ENCODE peak calls at places on chromosomes 2 and 18, in nine cellular contexts. One of them, this sample, is unnamed.

GRCh38 chr2:222753251-222753824 is 81.9 kb downstream of the MOGAT1 start:
- DNase-seq in cardiac fibroblast: peak; percentile 39
- DNase-seq in Calu3: no peak
- DNase-seq in frontal cortex: no peak
- DNase-seq in ELR: no peak
- DNase-seq in activated CD8-positive, alpha-beta memory T cell treated with anti-CD3 and anti-CD28 coated beads, Interleukin-2, amount 50 U/mL, for 4 hours: no peak
- DNase-seq in bronchial epithelial cell: peak; percentile 44
- DNase-seq in activated CD4-positive, CD25-positive, alpha-beta regulatory T cell: no peak
- DNase-seq in kidney: no peak
- DNase-seq in this sample: no peak

GRCh38 chr2:216690451-216691209 is 4.7 kb downstream of the IGFBP5 start:
- DNase-seq in frontal cortex: no peak
- DNase-seq in bronchial epithelial cell: no peak
- DNase-seq in activated CD8-positive, alpha-beta memory T cell treated with anti-CD3 and anti-CD28 coated beads, Interleukin-2, amount 50 U/mL, for 4 hours: no peak
- DNase-seq in ELR: no peak
- DNase-seq in cardiac fibroblast: no peak
- DNase-seq in Calu3: no peak
- DNase-seq in activated CD4-positive, CD25-positive, alpha-beta regulatory T cell: no peak
- DNase-seq in kidney: no peak
- DNase-seq in this sample: no peak

GRCh38 chr2:144509548-144510205 is 10.2 kb downstream of the ZEB2 start:
- DNase-seq in bronchial epithelial cell: no peak
- DNase-seq in cardiac fibroblast: peak; percentile 57
- DNase-seq in activated CD8-positive, alpha-beta memory T cell treated with anti-CD3 and anti-CD28 coated beads, Interleukin-2, amount 50 U/mL, for 4 hours: no peak
- DNase-seq in Calu3: no peak
- DNase-seq in kidney: no peak
- DNase-seq in activated CD4-positive, CD25-positive, alpha-beta regulatory T cell: no peak
- DNase-seq in frontal cortex: no peak
- DNase-seq in ELR: peak; percentile 36
- DNase-seq in this sample: no peak

GRCh38 chr2:18626256-18626668 is 36.9 kb upstream of the NT5C1B start:
- DNase-seq in frontal cortex: no peak
- DNase-seq in ELR: peak; percentile 76
- DNase-seq in bronchial epithelial cell: peak; percentile 50
- DNase-seq in Calu3: no peak
- DNase-seq in kidney: no peak
- DNase-seq in activated CD4-positive, CD25-positive, alpha-beta regulatory T cell: no peak
- DNase-seq in activated CD8-positive, alpha-beta memory T cell treated with anti-CD3 and anti-CD28 coated beads, Interleukin-2, amount 50 U/mL, for 4 hours: no peak
- DNase-seq in cardiac fibroblast: peak; percentile 94
- DNase-seq in this sample: no peak

GRCh38 chr2:175251425-175252041 is 70.0 kb upstream of the ATP5MC3 start:
- DNase-seq in activated CD4-positive, CD25-positive, alpha-beta regulatory T cell: no peak
- DNase-seq in cardiac fibroblast: peak; percentile 60
- DNase-seq in activated CD8-positive, alpha-beta memory T cell treated with anti-CD3 and anti-CD28 coated beads, Interleukin-2, amount 50 U/mL, for 4 hours: no peak
- DNase-seq in Calu3: peak; percentile 33
- DNase-seq in kidney: no peak
- DNase-seq in bronchial epithelial cell: peak; percentile 48
- DNase-seq in frontal cortex: peak; percentile 16
- DNase-seq in ELR: peak; percentile 62
- DNase-seq in this sample: no peak

GRCh38 chr2:232667989-232668583 is 29.0 kb upstream of the GIGYF2 start:
- DNase-seq in ELR: no peak
- DNase-seq in bronchial epithelial cell: no peak
- DNase-seq in cardiac fibroblast: no peak
- DNase-seq in activated CD8-positive, alpha-beta memory T cell treated with anti-CD3 and anti-CD28 coated beads, Interleukin-2, amount 50 U/mL, for 4 hours: no peak
- DNase-seq in kidney: no peak
- DNase-seq in Calu3: no peak
- DNase-seq in frontal cortex: no peak
- DNase-seq in activated CD4-positive, CD25-positive, alpha-beta regulatory T cell: no peak
- DNase-seq in this sample: no peak

GRCh38 chr2:197079414-197079813 is 152.9 kb upstream of the PGAP1 start:
- DNase-seq in frontal cortex: no peak
- DNase-seq in ELR: peak; percentile 18
- DNase-seq in activated CD4-positive, CD25-positive, alpha-beta regulatory T cell: no peak
- DNase-seq in Calu3: no peak
- DNase-seq in kidney: no peak
- DNase-seq in bronchial epithelial cell: no peak
- DNase-seq in cardiac fibroblast: peak; percentile 18
- DNase-seq in activated CD8-positive, alpha-beta memory T cell treated with anti-CD3 and anti-CD28 coated beads, Interleukin-2, amount 50 U/mL, for 4 hours: no peak
- DNase-seq in this sample: no peak

GRCh38 chr2:45301307-45302010 is 292.2 kb upstream of the SIX2 start:
- DNase-seq in activated CD4-positive, CD25-positive, alpha-beta regulatory T cell: no peak
- DNase-seq in ELR: no peak
- DNase-seq in bronchial epithelial cell: no peak
- DNase-seq in cardiac fibroblast: no peak
- DNase-seq in kidney: no peak
- DNase-seq in frontal cortex: no peak
- DNase-seq in Calu3: no peak
- DNase-seq in activated CD8-positive, alpha-beta memory T cell treated with anti-CD3 and anti-CD28 coated beads, Interleukin-2, amount 50 U/mL, for 4 hours: no peak
- DNase-seq in this sample: no peak

GRCh38 chr2:239695728-239696240 is 295.0 kb upstream of the HDAC4 start:
- DNase-seq in bronchial epithelial cell: no peak
- DNase-seq in activated CD4-positive, CD25-positive, alpha-beta regulatory T cell: no peak
- DNase-seq in cardiac fibroblast: no peak
- DNase-seq in kidney: no peak
- DNase-seq in frontal cortex: no peak
- DNase-seq in activated CD8-positive, alpha-beta memory T cell treated with anti-CD3 and anti-CD28 coated beads, Interleukin-2, amount 50 U/mL, for 4 hours: no peak
- DNase-seq in Calu3: no peak
- DNase-seq in ELR: no peak
- DNase-seq in this sample: no peak

GRCh38 chr2:166671235-166671634 is 177.2 kb upstream of the SCN7A start:
- DNase-seq in frontal cortex: no peak
- DNase-seq in activated CD4-positive, CD25-positive, alpha-beta regulatory T cell: no peak
- DNase-seq in ELR: no peak
- DNase-seq in bronchial epithelial cell: no peak
- DNase-seq in activated CD8-positive, alpha-beta memory T cell treated with anti-CD3 and anti-CD28 coated beads, Interleukin-2, amount 50 U/mL, for 4 hours: no peak
- DNase-seq in cardiac fibroblast: peak; percentile 66
- DNase-seq in kidney: no peak
- DNase-seq in Calu3: no peak
- DNase-seq in this sample: no peak

GRCh38 chr2:121605820-121606733 is 43.2 kb downstream of the CLASP1 start:
- DNase-seq in activated CD8-positive, alpha-beta memory T cell treated with anti-CD3 and anti-CD28 coated beads, Interleukin-2, amount 50 U/mL, for 4 hours: no peak
- DNase-seq in kidney: no peak
- DNase-seq in frontal cortex: no peak
- DNase-seq in cardiac fibroblast: no peak
- DNase-seq in bronchial epithelial cell: no peak
- DNase-seq in Calu3: no peak
- DNase-seq in ELR: no peak
- DNase-seq in activated CD4-positive, CD25-positive, alpha-beta regulatory T cell: no peak
- DNase-seq in this sample: no peak

GRCh38 chr2:103977681-103978080 is 876.2 kb upstream of the POU3F3 start:
- DNase-seq in kidney: no peak
- DNase-seq in frontal cortex: no peak
- DNase-seq in bronchial epithelial cell: no peak
- DNase-seq in activated CD8-positive, alpha-beta memory T cell treated with anti-CD3 and anti-CD28 coated beads, Interleukin-2, amount 50 U/mL, for 4 hours: no peak
- DNase-seq in Calu3: no peak
- DNase-seq in ELR: no peak
- DNase-seq in activated CD4-positive, CD25-positive, alpha-beta regulatory T cell: no peak
- DNase-seq in cardiac fibroblast: no peak
- DNase-seq in this sample: no peak

GRCh38 chr2:240344904-240345303 is 90.6 kb upstream of the GPC1 start:
- DNase-seq in activated CD4-positive, CD25-positive, alpha-beta regulatory T cell: no peak
- DNase-seq in cardiac fibroblast: no peak
- DNase-seq in frontal cortex: no peak
- DNase-seq in bronchial epithelial cell: no peak
- DNase-seq in activated CD8-positive, alpha-beta memory T cell treated with anti-CD3 and anti-CD28 coated beads, Interleukin-2, amount 50 U/mL, for 4 hours: no peak
- DNase-seq in ELR: peak; percentile 27
- DNase-seq in kidney: no peak
- DNase-seq in Calu3: no peak
- DNase-seq in this sample: no peak

GRCh38 chr2:9770308-9771100 is 72.8 kb upstream of the TAF1B start:
- DNase-seq in activated CD8-positive, alpha-beta memory T cell treated with anti-CD3 and anti-CD28 coated beads, Interleukin-2, amount 50 U/mL, for 4 hours: peak; percentile 47
- DNase-seq in frontal cortex: peak; percentile 65
- DNase-seq in cardiac fibroblast: peak; percentile 82
- DNase-seq in ELR: peak; percentile 75
- DNase-seq in activated CD4-positive, CD25-positive, alpha-beta regulatory T cell: peak; percentile 31
- DNase-seq in bronchial epithelial cell: peak; percentile 88
- DNase-seq in kidney: no peak
- DNase-seq in Calu3: peak; percentile 65
- DNase-seq in this sample: peak; percentile 16

GRCh38 chr18:35231052-35231451 is 9.8 kb upstream of the ZNF397 start:
- DNase-seq in Calu3: peak; percentile 81
- DNase-seq in activated CD4-positive, CD25-positive, alpha-beta regulatory T cell: peak; percentile 70
- DNase-seq in ELR: peak; percentile 79
- DNase-seq in frontal cortex: peak; percentile 57
- DNase-seq in kidney: peak; percentile 64
- DNase-seq in activated CD8-positive, alpha-beta memory T cell treated with anti-CD3 and anti-CD28 coated beads, Interleukin-2, amount 50 U/mL, for 4 hours: peak; percentile 77
- DNase-seq in cardiac fibroblast: peak; percentile 83
- DNase-seq in bronchial epithelial cell: peak; percentile 58
- DNase-seq in this sample: no peak

GRCh38 chr2:132646805-132647115 is 23.2 kb downstream of the LYPD1 start:
- DNase-seq in Calu3: no peak
- DNase-seq in activated CD8-positive, alpha-beta memory T cell treated with anti-CD3 and anti-CD28 coated beads, Interleukin-2, amount 50 U/mL, for 4 hours: no peak
- DNase-seq in cardiac fibroblast: no peak
- DNase-seq in frontal cortex: no peak
- DNase-seq in ELR: no peak
- DNase-seq in bronchial epithelial cell: no peak
- DNase-seq in kidney: no peak
- DNase-seq in activated CD4-positive, CD25-positive, alpha-beta regulatory T cell: no peak
- DNase-seq in this sample: no peak

GRCh38 chr2:131425191-131426021 is 50.5 kb upstream of the TUBA3D start:
- DNase-seq in kidney: no peak
- DNase-seq in frontal cortex: peak; percentile 20
- DNase-seq in Calu3: no peak
- DNase-seq in activated CD8-positive, alpha-beta memory T cell treated with anti-CD3 and anti-CD28 coated beads, Interleukin-2, amount 50 U/mL, for 4 hours: no peak
- DNase-seq in activated CD4-positive, CD25-positive, alpha-beta regulatory T cell: no peak
- DNase-seq in bronchial epithelial cell: no peak
- DNase-seq in ELR: no peak
- DNase-seq in cardiac fibroblast: no peak
- DNase-seq in this sample: no peak

GRCh38 chr18:47929681-47930085 is 776 bp downstream of the SMAD2 start:
- DNase-seq in Calu3: no peak
- DNase-seq in cardiac fibroblast: peak; percentile 60
- DNase-seq in kidney: no peak
- DNase-seq in frontal cortex: no peak
- DNase-seq in ELR: peak; percentile 56
- DNase-seq in bronchial epithelial cell: peak; percentile 57
- DNase-seq in activated CD8-positive, alpha-beta memory T cell treated with anti-CD3 and anti-CD28 coated beads, Interleukin-2, amount 50 U/mL, for 4 hours: no peak
- DNase-seq in activated CD4-positive, CD25-positive, alpha-beta regulatory T cell: no peak
- DNase-seq in this sample: no peak

GRCh38 chr2:223549215-223549614 is 52.9 kb downstream of the SCG2 start:
- DNase-seq in activated CD4-positive, CD25-positive, alpha-beta regulatory T cell: no peak
- DNase-seq in cardiac fibroblast: peak; percentile 78
- DNase-seq in bronchial epithelial cell: peak; percentile 91
- DNase-seq in frontal cortex: peak; percentile 10
- DNase-seq in activated CD8-positive, alpha-beta memory T cell treated with anti-CD3 and anti-CD28 coated beads, Interleukin-2, amount 50 U/mL, for 4 hours: no peak
- DNase-seq in ELR: peak; percentile 100
- DNase-seq in Calu3: peak; percentile 82
- DNase-seq in kidney: no peak
- DNase-seq in this sample: peak; percentile 59

GRCh38 chr2:10390369-10390801 is 57.7 kb downstream of the ODC1 start:
- DNase-seq in ELR: peak; percentile 73
- DNase-seq in cardiac fibroblast: peak; percentile 62
- DNase-seq in activated CD8-positive, alpha-beta memory T cell treated with anti-CD3 and anti-CD28 coated beads, Interleukin-2, amount 50 U/mL, for 4 hours: no peak
- DNase-seq in Calu3: no peak
- DNase-seq in bronchial epithelial cell: peak; percentile 56
- DNase-seq in activated CD4-positive, CD25-positive, alpha-beta regulatory T cell: no peak
- DNase-seq in kidney: no peak
- DNase-seq in frontal cortex: no peak
- DNase-seq in this sample: no peak

GRCh38 chr18:42182728-42183700 is 228.0 kb downstream of the PIK3C3 start:
- DNase-seq in ELR: peak; percentile 5
- DNase-seq in bronchial epithelial cell: peak; percentile 50
- DNase-seq in cardiac fibroblast: peak; percentile 18
- DNase-seq in kidney: no peak
- DNase-seq in Calu3: no peak
- DNase-seq in activated CD8-positive, alpha-beta memory T cell treated with anti-CD3 and anti-CD28 coated beads, Interleukin-2, amount 50 U/mL, for 4 hours: no peak
- DNase-seq in frontal cortex: no peak
- DNase-seq in activated CD4-positive, CD25-positive, alpha-beta regulatory T cell: no peak
- DNase-seq in this sample: peak; percentile 48

GRCh38 chr2:189281151-189281550 is 101.6 kb upstream of the COL5A2 start:
- DNase-seq in activated CD8-positive, alpha-beta memory T cell treated with anti-CD3 and anti-CD28 coated beads, Interleukin-2, amount 50 U/mL, for 4 hours: no peak
- DNase-seq in Calu3: no peak
- DNase-seq in frontal cortex: no peak
- DNase-seq in kidney: no peak
- DNase-seq in activated CD4-positive, CD25-positive, alpha-beta regulatory T cell: no peak
- DNase-seq in ELR: no peak
- DNase-seq in bronchial epithelial cell: no peak
- DNase-seq in cardiac fibroblast: no peak
- DNase-seq in this sample: no peak

GRCh38 chr2:233426619-233427342 is 72.5 kb downstream of the DGKD start:
- DNase-seq in kidney: no peak
- DNase-seq in frontal cortex: no peak
- DNase-seq in Calu3: no peak
- DNase-seq in ELR: peak; percentile 96
- DNase-seq in activated CD8-positive, alpha-beta memory T cell treated with anti-CD3 and anti-CD28 coated beads, Interleukin-2, amount 50 U/mL, for 4 hours: peak; percentile 60
- DNase-seq in bronchial epithelial cell: peak; percentile 91
- DNase-seq in activated CD4-positive, CD25-positive, alpha-beta regulatory T cell: peak; percentile 47
- DNase-seq in cardiac fibroblast: peak; percentile 92
- DNase-seq in this sample: peak; percentile 76

GRCh38 chr18:63788447-63789096 is 13.4 kb downstream of the SERPINB7 start:
- DNase-seq in bronchial epithelial cell: peak; percentile 98
- DNase-seq in Calu3: peak; percentile 72
- DNase-seq in frontal cortex: no peak
- DNase-seq in kidney: no peak
- DNase-seq in activated CD8-positive, alpha-beta memory T cell treated with anti-CD3 and anti-CD28 coated beads, Interleukin-2, amount 50 U/mL, for 4 hours: peak; percentile 39
- DNase-seq in activated CD4-positive, CD25-positive, alpha-beta regulatory T cell: no peak
- DNase-seq in cardiac fibroblast: peak; percentile 92
- DNase-seq in ELR: peak; percentile 97
- DNase-seq in this sample: peak; percentile 86

GRCh38 chr2:132415256-132416079 is 1.1 kb upstream of the GPR39 start:
- DNase-seq in activated CD4-positive, CD25-positive, alpha-beta regulatory T cell: no peak
- DNase-seq in frontal cortex: no peak
- DNase-seq in Calu3: peak; percentile 54
- DNase-seq in cardiac fibroblast: peak; percentile 47
- DNase-seq in bronchial epithelial cell: no peak
- DNase-seq in activated CD8-positive, alpha-beta memory T cell treated with anti-CD3 and anti-CD28 coated beads, Interleukin-2, amount 50 U/mL, for 4 hours: no peak
- DNase-seq in kidney: no peak
- DNase-seq in ELR: peak; percentile 49
- DNase-seq in this sample: no peak

GRCh38 chr2:237572742-237573101 is 6.3 kb downstream of the PRLH start:
- DNase-seq in bronchial epithelial cell: no peak
- DNase-seq in activated CD4-positive, CD25-positive, alpha-beta regulatory T cell: no peak
- DNase-seq in activated CD8-positive, alpha-beta memory T cell treated with anti-CD3 and anti-CD28 coated beads, Interleukin-2, amount 50 U/mL, for 4 hours: no peak
- DNase-seq in Calu3: no peak
- DNase-seq in ELR: no peak
- DNase-seq in cardiac fibroblast: no peak
- DNase-seq in frontal cortex: no peak
- DNase-seq in kidney: peak; percentile 49
- DNase-seq in this sample: no peak

GRCh38 chr2:48844418-48845155 is 89.1 kb upstream of the LHCGR start:
- DNase-seq in cardiac fibroblast: peak; percentile 62
- DNase-seq in frontal cortex: no peak
- DNase-seq in Calu3: no peak
- DNase-seq in activated CD4-positive, CD25-positive, alpha-beta regulatory T cell: no peak
- DNase-seq in bronchial epithelial cell: peak; percentile 76
- DNase-seq in activated CD8-positive, alpha-beta memory T cell treated with anti-CD3 and anti-CD28 coated beads, Interleukin-2, amount 50 U/mL, for 4 hours: no peak
- DNase-seq in kidney: no peak
- DNase-seq in ELR: peak; percentile 26
- DNase-seq in this sample: peak; percentile 20

GRCh38 chr18:9734189-9734588 is 26.1 kb downstream of the RAB31 start:
- DNase-seq in activated CD8-positive, alpha-beta memory T cell treated with anti-CD3 and anti-CD28 coated beads, Interleukin-2, amount 50 U/mL, for 4 hours: no peak
- DNase-seq in frontal cortex: no peak
- DNase-seq in activated CD4-positive, CD25-positive, alpha-beta regulatory T cell: no peak
- DNase-seq in Calu3: peak; percentile 30
- DNase-seq in kidney: no peak
- DNase-seq in bronchial epithelial cell: peak; percentile 78
- DNase-seq in ELR: no peak
- DNase-seq in cardiac fibroblast: no peak
- DNase-seq in this sample: no peak

GRCh38 chr2:107721178-107721577 is 105.5 kb upstream of the RGPD4 start:
- DNase-seq in kidney: no peak
- DNase-seq in ELR: no peak
- DNase-seq in bronchial epithelial cell: peak; percentile 77
- DNase-seq in cardiac fibroblast: no peak
- DNase-seq in activated CD8-positive, alpha-beta memory T cell treated with anti-CD3 and anti-CD28 coated beads, Interleukin-2, amount 50 U/mL, for 4 hours: no peak
- DNase-seq in Calu3: no peak
- DNase-seq in frontal cortex: no peak
- DNase-seq in activated CD4-positive, CD25-positive, alpha-beta regulatory T cell: no peak
- DNase-seq in this sample: peak; percentile 10

GRCh38 chr2:44150473-44150872 is 18.2 kb upstream of the PPM1B start:
- DNase-seq in cardiac fibroblast: no peak
- DNase-seq in frontal cortex: no peak
- DNase-seq in bronchial epithelial cell: no peak
- DNase-seq in activated CD8-positive, alpha-beta memory T cell treated with anti-CD3 and anti-CD28 coated beads, Interleukin-2, amount 50 U/mL, for 4 hours: no peak
- DNase-seq in kidney: no peak
- DNase-seq in activated CD4-positive, CD25-positive, alpha-beta regulatory T cell: no peak
- DNase-seq in Calu3: no peak
- DNase-seq in ELR: no peak
- DNase-seq in this sample: no peak

GRCh38 chr2:2673406-2673805 is 342.3 kb upstream of the MYT1L start:
- DNase-seq in frontal cortex: no peak
- DNase-seq in kidney: no peak
- DNase-seq in bronchial epithelial cell: no peak
- DNase-seq in activated CD4-positive, CD25-positive, alpha-beta regulatory T cell: no peak
- DNase-seq in activated CD8-positive, alpha-beta memory T cell treated with anti-CD3 and anti-CD28 coated beads, Interleukin-2, amount 50 U/mL, for 4 hours: no peak
- DNase-seq in ELR: no peak
- DNase-seq in Calu3: no peak
- DNase-seq in cardiac fibroblast: no peak
- DNase-seq in this sample: no peak

This sample was measured in epithelial cell of prostate.